ENCODE peak calls at places on chromosomes 6 and 20, in four cellular contexts. P is HCT116, Z is HL-60, X is psoas muscle. G is an unnamed sample.

GRCh38 chr6:10030942-10031537 is 383.8 kb downstream of the TFAP2A start:
- DNase-seq in P (peak; percentile 31), Z (no peak), X (no peak), G (peak; percentile 4)

GRCh38 chr6:117206951-117207687 is 58.2 kb upstream of the VGLL2 start:
- DNase-seq in P (no peak), Z (no peak), X (no peak), G (no peak)

GRCh38 chr20:2984956-2985661 is 58.3 kb upstream of the GNRH2 start:
- DNase-seq in P (no peak), Z (no peak), X (no peak), G (no peak)

GRCh38 chr6:54431466-54431865 is 123.2 kb downstream of the TINAG start:
- DNase-seq in P (no peak), Z (no peak), X (no peak), G (no peak)

GRCh38 chr6:106964099-106964498 is 10.4 kb downstream of the CD24 start:
- DNase-seq in P (no peak), Z (no peak), X (no peak), G (no peak)

GRCh38 chr6:2988426-2989331 is 11.0 kb upstream of the NQO2 start:
- DNase-seq in P (peak; percentile 95), Z (peak; percentile 82), X (peak; percentile 92), G (no peak)

GRCh38 chr6:125469915-125470314 is 168.1 kb upstream of the HDDC2 start:
- DNase-seq in P (no peak), Z (no peak), X (no peak), G (no peak)

GRCh38 chr6:11779308-11780096 is 899 bp upstream of the ADTRP start:
- DNase-seq in P (no peak), Z (peak; percentile 47), X (no peak), G (no peak)

GRCh38 chr6:42239333-42239732 is 21.7 kb upstream of the MRPS10 start:
- DNase-seq in P (no peak), Z (no peak), X (no peak), G (no peak)

GRCh38 chr6:7921582-7922199 is 11.1 kb upstream of the TXNDC5 start:
- DNase-seq in P (no peak), Z (no peak), X (no peak), G (no peak)

GRCh38 chr20:50341880-50342637 is 151.4 kb downstream of the CEBPB start:
- DNase-seq in P (no peak), Z (no peak), X (no peak), G (no peak)

GRCh38 chr6:145736854-145737181 is 1.5 kb upstream of the EPM2A start:
- DNase-seq in P (no peak), Z (no peak), X (no peak), G (no peak)

GRCh38 chr6:37134622-37135191 is 35.2 kb upstream of the PIM1 start:
- DNase-seq in P (peak; percentile 79), Z (no peak), X (peak; percentile 64), G (peak; percentile 28)

GRCh38 chr20:3471397-3472021 is 691 bp downstream of the ATRN start:
- DNase-seq in P (no peak), Z (no peak), X (no peak), G (no peak)

GRCh38 chr20:50438986-50439407 is 71.2 kb upstream of the PTPN1 start:
- DNase-seq in P (peak; percentile 81), Z (no peak), X (no peak), G (peak; percentile 99)

GRCh38 chr6:153947817-153948447 is 91.1 kb upstream of the OPRM1 start:
- DNase-seq in P (peak; percentile 21), Z (peak; percentile 9), X (no peak), G (no peak)

GRCh38 chr6:45974596-45974995 is 41.1 kb downstream of the CLIC5 start:
- DNase-seq in P (no peak), Z (no peak), X (no peak), G (no peak)

GRCh38 chr6:116145786-116146675 is 20.1 kb upstream of the COL10A1 start:
- DNase-seq in P (no peak), Z (no peak), X (no peak), G (no peak)

GRCh38 chr6:139583420-139583819 is 209.0 kb upstream of the CITED2 start:
- DNase-seq in P (no peak), Z (no peak), X (no peak), G (no peak)

GRCh38 chr6:148426317-148426977 is 83.8 kb downstream of the SASH1 start:
- DNase-seq in P (no peak), Z (no peak), X (no peak), G (no peak)

GRCh38 chr20:64216036-64216435 is 39.5 kb upstream of the PCMTD2 start:
- DNase-seq in P (no peak), Z (no peak), X (no peak), G (no peak)

GRCh38 chr6:169677096-169677495 is 24.7 kb downstream of the WDR27 start:
- DNase-seq in P (no peak), Z (no peak), X (no peak), G (no peak)

GRCh38 chr20:29873946-29874345 is 1383.5 kb upstream of the DEFB115 start:
- DNase-seq in P (no peak), Z (peak; percentile 32), X (peak; percentile 32), G (no peak)

GRCh38 chr6:144405173-144405572 is 120.0 kb downstream of the UTRN start:
- DNase-seq in P (no peak), Z (no peak), X (no peak), G (no peak)

GRCh38 chr6:26224940-26225847 is 138.0 kb downstream of the HFE start:
- DNase-seq in P (no peak), Z (no peak), X (no peak), G (no peak)

GRCh38 chr6:44009425-44010321 is 117.6 kb downstream of the MRPL14 start:
- DNase-seq in P (no peak), Z (no peak), X (no peak), G (no peak)

GRCh38 chr6:159184559-159184958 is 15.4 kb downstream of the FNDC1 start:
- DNase-seq in P (no peak), Z (no peak), X (no peak), G (no peak)

GRCh38 chr6:38271081-38271480 is 368.6 kb downstream of the BTBD9 start:
- DNase-seq in P (no peak), Z (no peak), X (no peak), G (no peak)
- TF ChIP-seq CTCF in P (no peak), Z (no peak), X (no peak), G (no peak)

DNA sequence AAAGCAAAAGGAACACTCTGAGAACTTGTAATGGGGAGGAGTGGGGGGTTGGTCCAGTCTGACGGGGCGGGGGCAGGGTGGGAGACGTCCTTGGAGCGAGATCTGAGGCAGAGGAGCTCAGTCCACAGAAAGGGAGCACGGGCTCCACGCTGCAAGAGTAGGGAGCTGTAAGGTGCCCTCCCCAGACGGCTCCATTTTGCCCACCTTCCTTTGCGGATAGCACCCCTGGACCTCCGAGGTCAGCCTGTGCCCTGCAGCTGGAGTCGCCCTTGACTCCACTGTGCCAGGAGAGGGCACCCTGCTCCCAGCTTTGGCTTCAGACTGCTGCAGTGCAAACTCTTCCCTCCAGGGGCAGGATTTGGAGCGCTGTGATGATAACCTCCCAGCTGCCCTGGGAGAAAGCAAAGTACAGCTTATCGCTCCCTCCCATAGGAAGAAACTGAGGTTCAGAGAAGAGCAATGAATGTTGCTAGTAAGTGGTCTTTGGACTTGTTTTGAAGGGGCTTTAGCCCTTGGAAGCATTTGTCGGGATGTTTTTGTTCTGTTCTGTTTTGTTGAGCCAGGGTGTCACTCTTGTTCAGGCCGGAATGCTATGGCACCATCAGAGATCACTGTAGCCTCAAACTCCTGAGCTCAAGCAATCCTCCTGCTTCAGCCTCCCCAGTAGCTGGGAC is 9.5 kb upstream of the AHCY start:
- DNase-seq in P (peak; percentile 81), Z (peak; percentile 89), X (peak; percentile 81), G (no peak)
- H3K4me3 ChIP-seq in P (peak overlapping the region; percentile 36), Z (peak overlapping the region; percentile 24), X (no peak overlapping the region), G (no peak overlapping the region)

DNA sequence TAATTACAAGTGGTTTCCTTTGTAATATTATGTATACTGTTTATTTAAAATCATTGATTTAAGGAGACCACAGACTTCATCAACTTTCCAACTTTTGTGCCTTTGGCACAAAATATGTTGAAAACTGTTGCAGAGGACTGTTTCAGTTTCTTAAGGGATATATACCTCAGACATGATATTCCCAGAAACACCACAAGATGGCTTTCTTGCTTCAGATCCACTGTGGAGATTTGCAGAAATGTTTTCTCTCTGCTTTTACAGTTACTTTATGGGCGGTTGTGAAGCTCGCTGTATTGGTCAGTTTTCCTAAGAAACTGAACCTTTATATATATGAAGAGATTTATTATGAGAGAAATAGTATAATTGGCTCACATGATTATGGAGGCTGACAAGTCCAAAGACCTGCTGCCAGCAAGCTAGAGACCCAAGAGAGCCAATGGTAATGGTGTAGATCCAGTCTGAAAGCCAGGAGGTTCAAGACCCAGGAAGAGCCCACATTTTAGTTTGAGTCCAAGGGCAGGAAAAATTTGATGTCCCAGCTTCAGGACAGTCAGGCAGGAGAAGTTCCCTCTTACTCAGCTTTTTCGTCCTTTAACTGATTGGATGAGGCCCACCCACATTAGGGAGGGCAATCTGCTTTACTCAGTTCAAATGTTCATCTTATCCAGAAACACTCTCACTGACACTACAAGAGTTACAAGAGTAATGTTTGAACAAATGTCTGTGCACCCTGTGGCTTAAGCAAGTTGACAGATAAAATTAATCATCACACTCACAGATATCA is 12.8 kb downstream of the ME1 start:
- DNase-seq in P (peak; percentile 35), Z (peak; percentile 35), X (no peak), G (no peak)
- TF ChIP-seq CTCF in P (peak; percentile 47), Z (peak; percentile 44), X (peak; percentile 61), G (no peak)

DNA sequence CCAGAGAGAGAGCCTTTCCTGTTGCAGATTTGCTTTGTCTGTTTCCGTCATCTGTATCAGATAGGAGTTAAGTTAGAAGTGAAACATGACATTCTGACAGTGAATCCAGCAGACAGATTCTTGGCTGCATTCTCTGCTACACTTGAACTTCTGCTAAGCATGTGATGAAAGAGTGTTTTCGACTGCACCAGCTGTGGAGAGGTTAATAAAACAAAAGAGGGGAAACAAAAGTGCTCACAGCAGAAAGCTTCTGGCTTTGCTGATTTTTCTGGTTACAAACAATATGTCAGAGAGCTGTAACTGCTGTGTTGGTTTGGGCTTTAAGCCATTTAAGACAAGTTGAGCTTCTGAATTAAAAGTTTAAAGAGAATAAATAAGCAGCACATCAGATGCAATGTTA is 104.7 kb downstream of the RPS12 start:
- DNase-seq in P (no peak), Z (no peak), X (no peak), G (no peak)
- H3K4me3 ChIP-seq in P (no peak overlapping the region), Z (no peak overlapping the region), X (peak overlapping the region; percentile 23), G (no peak overlapping the region)

DNA sequence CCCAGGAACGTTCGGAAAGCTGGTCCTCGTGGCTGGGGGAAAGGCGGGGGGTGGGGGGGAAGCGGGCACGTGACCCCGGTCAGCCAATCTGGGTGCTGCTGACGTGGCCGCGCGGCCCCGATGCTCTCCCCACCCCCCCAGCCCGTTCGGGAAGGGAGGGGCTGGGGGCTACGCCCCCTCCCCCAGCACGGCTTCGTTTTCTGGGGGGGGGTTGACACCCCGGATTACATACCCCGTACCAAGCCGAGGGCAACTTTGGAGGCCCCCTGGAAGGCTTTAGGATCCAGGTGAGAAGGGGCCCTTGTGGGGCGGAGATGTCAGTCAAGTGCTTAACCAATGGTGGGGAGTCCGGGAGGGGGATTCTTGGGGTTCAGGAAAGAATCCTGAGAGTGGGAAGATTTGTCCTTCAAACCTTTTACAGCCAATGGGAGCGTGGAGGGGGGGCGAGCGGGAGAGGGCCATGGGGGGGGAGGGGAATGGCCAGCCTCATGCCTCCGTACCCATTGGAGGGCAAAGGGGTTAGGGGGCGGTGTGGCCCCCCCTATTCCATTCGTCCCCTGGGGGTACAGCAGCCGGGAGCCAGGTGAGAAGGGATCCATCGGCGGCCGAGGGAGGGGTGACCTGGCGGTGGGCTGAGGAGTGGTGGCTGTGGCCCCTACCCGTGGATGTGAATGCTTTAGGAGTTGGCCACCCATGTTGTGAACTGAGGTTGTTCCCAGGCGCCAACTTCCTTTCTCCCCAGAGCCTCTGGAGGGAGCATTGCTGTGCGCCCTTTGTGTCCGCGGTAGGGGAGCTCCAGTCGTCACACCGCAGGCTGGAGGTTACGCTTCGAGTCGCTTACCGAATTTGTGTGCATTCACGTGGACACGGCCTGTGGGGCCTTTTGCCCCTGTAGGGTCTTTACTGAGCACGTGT is 633 bp downstream of the BRD2 start:
- DNase-seq in P (peak; percentile 57), Z (peak; percentile 72), X (peak; percentile 77), G (no peak)
- TF ChIP-seq CTCF in P (no peak), Z (no peak), X (no peak), G (no peak)

G was measured in keratinocyte.